ENCODE peak calls at places on chromosomes 16 and 17, in five cellular contexts. B is K562, C is OCI-LY7, O is H1, Y is GM23338. V is an unnamed sample.

GRCh38 chr16:78184554-78185183 is 85.2 kb downstream of the WWOX start:
- DNase-seq in O (peak; percentile 22), B (no peak), Y (no peak), C (no peak), V (no peak)

GRCh38 chr16:54602666-54603065 is 316.1 kb upstream of the IRX3 start:
- DNase-seq in B (no peak), C (no peak), O (no peak), Y (no peak), V (no peak)

GRCh38 chr16:65947951-65948350 is 418.5 kb upstream of the CDH5 start:
- DNase-seq in C (no peak), Y (no peak), O (no peak), B (no peak), V (no peak)

GRCh38 chr17:41835800-41836549 is at the start of gene NT5C3B:
- DNase-seq in B (peak; percentile 74), Y (peak; percentile 64), O (peak; percentile 76), C (no peak), V (peak; percentile 71)

GRCh38 chr16:8605554-8605953 is 15.2 kb upstream of the TMEM114 start:
- DNase-seq in O (no peak), Y (no peak), B (no peak), C (no peak), V (no peak)

GRCh38 chr16:55703003-55704001 is 47.5 kb downstream of the SLC6A2 start:
- DNase-seq in C (peak; percentile 44), O (no peak), Y (peak; percentile 82), B (peak; percentile 56), V (peak; percentile 79)

GRCh38 chr16:7964717-7965116 is 625.6 kb downstream of the TMEM114 start:
- DNase-seq in C (no peak), O (no peak), Y (no peak), B (no peak), V (no peak)

GRCh38 chr16:75305364-75306101 is 54.1 kb upstream of the BCAR1 start:
- DNase-seq in Y (no peak), O (no peak), B (peak; percentile 90), C (no peak), V (peak; percentile 82)

GRCh38 chr16:81516478-81517149 is 72.0 kb downstream of the CMIP start:
- DNase-seq in C (no peak), Y (no peak), O (no peak), B (no peak), V (no peak)

GRCh38 chr16:31487720-31488629 is 5.1 kb downstream of the SLC5A2 start:
- DNase-seq in B (no peak), Y (peak; percentile 89), O (peak; percentile 87), C (no peak), V (no peak)

GRCh38 chr16:50407351-50407750 is 38.6 kb upstream of the BRD7 start:
- DNase-seq in Y (peak; percentile 35), B (no peak), C (no peak), O (peak; percentile 58), V (no peak)

GRCh38 chr17:10170233-10170632 is 28.2 kb downstream of the GAS7 start:
- DNase-seq in Y (no peak), C (no peak), O (no peak), B (no peak), V (no peak)

GRCh38 chr17:28810437-28810836 is 32.2 kb downstream of the FAM222B start:
- DNase-seq in O (no peak), Y (no peak), C (no peak), B (no peak), V (no peak)

GRCh38 chr16:13270602-13271001 is 369.2 kb downstream of the SHISA9 start:
- DNase-seq in B (no peak), O (no peak), C (no peak), Y (no peak), V (no peak)

GRCh38 chr17:35074711-35075707 is 11.5 kb upstream of the RFFL start:
- DNase-seq in O (no peak), B (no peak), C (no peak), Y (no peak), V (no peak)

GRCh38 chr16:88306860-88307545 is 75.8 kb upstream of the ZNF469 start:
- DNase-seq in B (no peak), Y (no peak), O (no peak), C (no peak), V (no peak)

GRCh38 chr17:38815576-38816193 is 9.4 kb downstream of the CWC25 start:
- DNase-seq in B (no peak), O (no peak), Y (peak; percentile 39), C (no peak), V (no peak)

DNA sequence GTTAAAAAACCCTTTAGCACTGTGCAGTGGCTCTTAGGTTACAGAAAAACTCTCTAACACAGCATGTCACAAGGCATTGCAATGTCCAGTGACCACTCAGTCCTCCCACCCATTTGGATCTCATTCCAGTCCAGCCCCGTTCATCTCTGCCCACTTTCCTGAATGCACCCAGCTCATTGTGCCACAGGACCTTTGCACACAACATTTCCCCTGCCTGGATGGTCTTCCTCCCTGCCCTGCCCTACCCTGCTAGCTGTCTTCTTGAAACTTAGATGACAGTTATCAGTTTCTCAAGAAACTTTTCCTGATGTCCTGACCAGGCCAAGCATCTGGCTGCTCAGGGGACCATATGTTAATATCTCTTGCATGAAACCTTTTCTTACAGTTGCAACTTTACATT is 67.2 kb downstream of the WWP2 start:
- DNase-seq in B (no peak), Y (no peak), O (no peak), C (no peak), V (no peak)
- H3K4me2 ChIP-seq in B (no peak overlapping the region), Y (no peak overlapping the region), O (no peak overlapping the region), C (no peak overlapping the region), V (no peak overlapping the region)

GRCh38 chr17:83087788-83088360 is 8.5 kb downstream of the METRNL start:
- DNase-seq in Y (no peak), B (no peak), O (no peak), C (no peak), V (no peak)
- H3K4me3 ChIP-seq in Y (no peak overlapping the region), B (no peak overlapping the region), O (no peak overlapping the region), C (no peak overlapping the region), V (no peak overlapping the region)

DNA sequence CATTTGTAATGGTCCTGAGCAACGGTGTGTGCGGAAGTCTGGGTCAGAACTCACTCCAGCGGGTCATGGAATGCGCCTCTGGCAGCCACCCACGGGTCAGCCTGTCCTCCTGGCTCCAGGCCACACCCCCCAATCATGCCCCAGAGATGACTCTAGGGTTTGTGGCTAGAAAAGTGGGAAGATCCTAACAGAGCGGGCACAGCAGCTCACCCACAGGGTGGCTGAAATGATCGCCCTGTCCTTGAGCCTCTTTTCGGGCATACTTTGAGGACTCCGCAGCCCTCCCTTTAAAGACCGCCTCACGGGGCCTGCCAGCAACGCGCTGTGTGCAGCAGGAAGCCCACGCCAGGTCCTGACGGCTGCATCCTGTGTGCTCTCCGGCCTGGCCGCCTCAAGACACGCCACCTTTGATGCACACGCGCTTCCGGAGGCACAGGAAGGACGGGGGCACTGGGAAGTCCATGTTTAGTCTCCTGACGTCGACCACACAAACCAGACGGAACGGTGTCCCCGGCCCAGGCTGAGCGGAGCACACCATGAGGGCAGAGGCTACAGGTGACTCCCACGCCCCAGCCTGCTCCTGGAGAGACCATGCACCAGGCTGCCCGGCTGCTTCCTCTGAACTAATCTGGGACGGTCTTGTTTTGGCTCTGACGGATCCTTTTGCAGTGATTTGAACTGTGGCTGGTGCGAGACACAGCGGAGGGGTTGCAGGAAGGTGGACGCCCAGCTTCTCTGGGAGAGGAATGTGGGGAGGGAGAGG is 92.9 kb downstream of the TBC1D16 start:
- DNase-seq in Y (no peak), C (peak; percentile 21), B (no peak), O (no peak), V (no peak)
- H3K4me2 ChIP-seq in Y (no peak overlapping the region), C (no peak overlapping the region), B (no peak overlapping the region), O (no peak overlapping the region), V (no peak overlapping the region)

GRCh38 chr16:86580063-86580797 is 1.9 kb downstream of the FOXL1 start:
- DNase-seq in B (no peak), Y (no peak), O (no peak), C (no peak), V (no peak)
- H3K4me3 ChIP-seq in B (no peak overlapping the region), Y (peak overlapping the region; percentile 75), O (no peak overlapping the region), C (no peak overlapping the region), V (no peak overlapping the region)

V was measured in Karpas-422.